ENCODE peak calls at places on chromosome 11, in four cellular contexts. O is A673; J is heart left ventricle; M is naive thymus-derived CD4-positive, alpha-beta T cell. L is an unnamed sample. For H3K4me1, the result is how much of the 10 kb centered on the place peaks cover.

GRCh38 chr11:112025682-112026081 is 474 bp downstream of the DLAT start:
- DNase-seq in O (peak), J (no peak), M (no peak), L (peak)

GRCh38 chr11:6201486-6201885 is 2.5 kb downstream of the OR52W1 start:
- DNase-seq in O (no peak), J (no peak), M (no peak), L (no peak)

GRCh38 chr11:9688716-9689511 is 25.0 kb downstream of the SWAP70 start:
- DNase-seq in O (peak), M (peak), J (no peak), L (no peak)

GRCh38 chr11:13261600-13262061 is 16.0 kb upstream of the BMAL1 start:
- DNase-seq in M (no peak), J (no peak), O (peak), L (no peak)

GRCh38 chr11:134385774-134386565 is 26.1 kb downstream of the B3GAT1 start:
- DNase-seq in O (peak), M (no peak), J (no peak), L (no peak)

GRCh38 chr11:130473056-130473794 is 24.8 kb downstream of the ADAMTS15 start:
- DNase-seq in M (no peak), O (no peak), J (no peak), L (no peak)

GRCh38 chr11:114195981-114196731 is 100.0 kb upstream of the NNMT start:
- DNase-seq in O (no peak), M (peak), J (no peak), L (no peak)

GRCh38 chr11:12216542-12217422 is 106.4 kb downstream of the MICAL2 start:
- DNase-seq in O (no peak), J (no peak), M (no peak), L (no peak)

GRCh38 chr11:1640076-1640946 is 10.7 kb downstream of the KRTAP5-5 start:
- DNase-seq in J (no peak), O (peak), M (peak), L (peak)

GRCh38 chr11:68966894-68967780 is 13.6 kb downstream of the MRGPRD start:
- DNase-seq in O (no peak), M (no peak), J (no peak), L (no peak)

GRCh38 chr11:69400769-69401590 is 80.5 kb upstream of the LINC01488 start:
- DNase-seq in O (no peak), M (no peak), J (no peak), L (no peak)

GRCh38 chr11:92804388-92804787 is 165.1 kb upstream of the MTNR1B start:
- DNase-seq in O (no peak), M (no peak), J (no peak), L (no peak)

GRCh38 chr11:1119282-1120146 is 38.2 kb upstream of the MUC5AC start:
- DNase-seq in J (peak), M (no peak), O (no peak), L (no peak)

GRCh38 chr11:85279267-85279666 is 347.9 kb downstream of the DLG2 start:
- DNase-seq in M (no peak), O (no peak), J (no peak), L (no peak)

GRCh38 chr11:116658876-116659535 is 113.8 kb downstream of the BUD13 start:
- DNase-seq in M (no peak), O (no peak), J (no peak), L (no peak)

GRCh38 chr11:117146521-117146920 is 2.4 kb downstream of the PAFAH1B2 start:
- DNase-seq in M (no peak), J (no peak), O (peak), L (no peak)

GRCh38 chr11:130003717-130004001 is 1.0 kb upstream of the PRDM10 start:
- DNase-seq in O (no peak), J (no peak), M (no peak), L (peak)

GRCh38 chr11:20368441-20368840 is 4.9 kb downstream of the HTATIP2 start:
- DNase-seq in M (no peak), O (peak), J (no peak), L (no peak)

GRCh38 chr11:84408946-84409411 is 1122.8 kb upstream of the CCDC90B start:
- DNase-seq in M (no peak), J (no peak), O (peak), L (no peak)

GRCh38 chr11:128632151-128632791 is 44.9 kb upstream of the ETS1 start:
- DNase-seq in O (peak), J (no peak), M (peak), L (peak)

GRCh38 chr11:34327804-34328631 is 29.8 kb downstream of the ABTB2 start:
- DNase-seq in J (no peak), O (no peak), M (no peak), L (no peak)

GRCh38 chr11:96067160-96067559 is 143.3 kb upstream of the MTMR2 start:
- DNase-seq in O (no peak), M (no peak), J (no peak), L (no peak)

GRCh38 chr11:96179905-96180304 is 163.1 kb downstream of the MAML2 start:
- DNase-seq in O (no peak), J (no peak), M (no peak), L (no peak)

GRCh38 chr11:77401486-77402217 is 72.2 kb downstream of the PAK1 start:
- DNase-seq in M (no peak), O (no peak), J (no peak), L (no peak)
- H3K4me1 ChIP-seq in M (under half), O (under half), J (under half), L (under half)

GRCh38 chr11:66331542-66332370 is 4.5 kb downstream of the RIN1 start:
- DNase-seq in O (no peak), J (peak), M (no peak), L (no peak)
- H3K4me1 ChIP-seq in O (under half), J (under half), M (under half), L (under half)

DNA sequence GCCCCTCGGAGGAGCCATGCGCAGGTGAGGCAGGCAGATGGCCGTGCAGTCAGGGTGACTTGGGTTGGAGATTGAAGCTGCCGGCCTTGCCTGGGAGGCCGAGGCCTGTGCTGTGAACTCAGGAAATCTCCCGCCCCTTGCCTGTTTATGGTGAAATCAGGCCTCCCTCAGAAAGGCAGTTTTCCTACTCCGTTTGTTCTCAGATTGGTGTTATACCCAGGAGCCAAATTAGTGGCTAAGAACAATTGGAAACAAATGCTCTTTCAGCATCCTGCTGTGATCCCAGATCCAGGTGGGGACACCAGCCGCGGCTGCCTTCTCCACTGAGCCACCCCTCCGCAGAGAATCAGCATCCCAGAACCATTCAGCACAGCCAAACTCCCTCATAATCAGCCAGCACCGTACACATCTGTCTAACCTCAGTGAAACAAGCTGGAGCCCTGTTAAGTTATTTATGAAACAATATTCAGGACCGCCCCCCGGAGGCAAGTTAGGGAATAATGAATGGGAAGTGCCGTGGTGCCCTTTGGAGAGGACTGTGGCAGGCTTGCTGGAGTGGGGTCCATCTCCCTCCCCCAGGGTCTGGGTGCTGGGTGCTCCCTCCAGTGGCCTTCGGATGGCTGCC is 60.0 kb downstream of the PKNOX2 start:
- DNase-seq in M (no peak), J (no peak), O (peak), L (no peak)
- H3K4me1 ChIP-seq in M (under half), J (under half), O (under half), L (under half)

GRCh38 chr11:76667856-76668255 is 2.7 kb downstream of the LRRC32 start:
- DNase-seq in M (no peak), J (peak), O (no peak), L (no peak)
- H3K4me1 ChIP-seq in M (under half), J (under half), O (under half), L (under half)

GRCh38 chr11:74951241-74951640 is 2.2 kb downstream of the SPCS2 start:
- DNase-seq in J (no peak), M (no peak), O (no peak), L (peak)
- H3K4me1 ChIP-seq in J (under half), M (under half), O (under half), L (under half)

DNA sequence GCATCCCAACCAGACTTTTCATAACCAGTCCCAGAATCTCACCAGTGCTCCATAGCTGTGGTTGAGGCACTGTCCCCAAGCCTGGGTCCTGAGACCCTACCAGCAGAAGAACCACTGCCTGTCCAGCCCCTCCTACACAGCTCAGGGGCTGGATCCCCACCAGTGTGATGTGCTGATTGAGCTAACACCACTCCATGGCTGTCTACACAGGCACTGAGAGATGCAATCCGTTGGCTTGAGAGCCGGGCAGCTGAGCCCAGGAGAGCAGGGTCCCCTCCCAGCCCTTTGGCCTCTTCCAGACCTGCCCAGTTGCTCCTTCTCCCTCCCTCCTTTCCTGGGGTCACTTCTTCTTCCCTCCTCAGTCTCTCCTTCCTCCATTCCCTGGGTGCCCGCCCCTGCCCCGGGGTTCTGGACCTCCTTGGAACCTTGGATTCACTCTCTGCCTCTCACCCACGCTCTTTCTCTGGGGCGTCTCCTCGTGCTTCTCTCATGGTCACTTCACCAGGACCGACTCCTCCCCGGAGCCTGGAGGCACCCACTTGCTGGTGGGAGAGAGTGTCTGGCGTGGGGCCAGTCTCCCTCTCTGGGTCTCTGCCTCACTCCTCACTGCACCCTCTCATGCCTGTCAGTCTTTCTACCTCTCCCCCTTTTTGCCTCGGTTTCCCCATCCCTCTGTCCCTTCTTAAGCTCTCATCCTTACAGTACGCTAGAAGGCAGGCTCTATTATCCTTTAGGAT is 705 bp upstream of the SCYL1 start:
- DNase-seq in M (no peak), O (no peak), J (no peak), L (no peak)
- H3K4me1 ChIP-seq in M (under half), O (under half), J (under half), L (under half)

GRCh38 chr11:132704796-132705375 is 827.4 kb downstream of the OPCML start:
- DNase-seq in J (no peak), M (no peak), O (no peak), L (no peak)
- H3K4me1 ChIP-seq in J (under half), M (under half), O (under half), L (under half)

GRCh38 chr11:122186439-122187080 is 70.5 kb upstream of the BLID start:
- DNase-seq in M (no peak), J (no peak), O (peak), L (no peak)
- H3K4me1 ChIP-seq in M (under half), J (under half), O (under half), L (under half)

GRCh38 chr11:75350743-75351540 is 519 bp downstream of the ARRB1 start:
- DNase-seq in M (peak), O (peak), J (peak), L (no peak)

GRCh38 chr11:75351541-75352416 is at the start of gene ARRB1:
- DNase-seq in O (peak), J (peak), M (peak), L (no peak)

GRCh38 chr11:75349540-75350116 is 1.8 kb downstream of the ARRB1 start:
- DNase-seq in J (peak), M (no peak), O (no peak), L (no peak)

GRCh38 chr11:75347781-75348613 is 3.5 kb downstream of the ARRB1 start:
- DNase-seq in M (no peak), O (peak), J (no peak), L (no peak)

DNA sequence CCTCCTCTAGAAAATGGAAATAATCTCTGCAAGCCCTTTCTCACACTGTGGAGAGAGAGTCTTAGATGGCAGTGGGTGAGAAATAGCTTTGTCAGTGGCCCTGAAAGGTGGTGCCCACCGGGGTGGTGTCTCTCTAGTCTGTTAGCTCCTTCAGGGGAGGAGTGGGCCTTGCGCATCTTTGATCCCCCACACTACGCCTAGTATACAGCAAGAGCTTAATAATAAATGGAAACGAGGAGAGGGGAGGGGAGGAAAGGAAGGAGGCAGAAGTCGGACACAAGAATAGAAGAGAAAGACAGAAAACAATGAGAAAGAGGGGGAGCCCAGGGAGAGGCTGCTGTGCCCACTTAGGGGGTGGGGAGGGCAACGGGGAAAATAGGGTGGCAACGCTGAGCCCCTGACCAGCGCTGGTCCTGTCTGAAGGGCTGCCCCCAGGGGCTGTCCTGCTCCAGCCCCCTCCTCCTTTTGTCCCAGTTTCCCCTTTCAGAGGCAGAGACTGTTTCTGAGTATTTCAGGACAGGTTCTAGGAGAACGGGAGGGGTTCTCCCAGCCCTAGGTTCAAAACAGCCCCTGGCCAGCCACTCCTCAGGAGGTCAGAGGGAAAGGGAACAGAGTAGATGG is 1.2 kb downstream of the ARRB1 start:
- DNase-seq in O (no peak), M (no peak), J (no peak), L (no peak)
- H3K4me1 ChIP-seq in O (half or more), M (under half), J (under half), L (under half)

GRCh38 chr11:118916842-118917388 is 8.8 kb downstream of the BCL9L start:
- DNase-seq in J (no peak), O (peak), M (no peak), L (no peak)
- H3K4me1 ChIP-seq in J (half or more), O (half or more), M (half or more), L (under half)